ENCODE peak calls at places on chromosome 2, in ten cellular contexts. T, R, C, H, Q, E, F, B, I and U are unnamed samples.

GRCh38 chr2:163733301-163733938 is 2.4 kb downstream of the FIGN start:
- DNase-seq in T (peak), R (no peak), C (peak), H (no peak), Q (no peak), E (no peak), F (no peak), B (no peak), I (no peak), U (peak)

GRCh38 chr2:162888641-162889040 is 50.1 kb upstream of the KCNH7 start:
- DNase-seq in T (peak), R (no peak), C (no peak), H (no peak), Q (no peak), E (no peak), F (no peak), B (no peak), I (no peak), U (peak)

GRCh38 chr2:182761903-182762302 is 45.8 kb downstream of the DNAJC10 start:
- DNase-seq in T (peak), R (peak), C (peak), H (no peak), Q (no peak), E (no peak), F (peak), B (no peak), I (no peak), U (peak)

GRCh38 chr2:94874277-94874997 is 3.2 kb downstream of the TEKT4 start:
- DNase-seq in T (peak), R (no peak), C (peak), H (no peak), Q (no peak), E (peak), F (no peak), B (peak), I (no peak), U (no peak)

GRCh38 chr2:183037660-183038340 is 457 bp downstream of the NCKAP1 start:
- DNase-seq in T (no peak), R (no peak), C (no peak), H (no peak), Q (no peak), E (no peak), F (no peak), B (peak), I (no peak), U (peak)

GRCh38 chr2:109694190-109694589 is 80.0 kb downstream of the SOWAHC start:
- DNase-seq in T (peak), R (no peak), C (no peak), H (no peak), Q (no peak), E (no peak), F (peak), B (no peak), I (no peak), U (peak)

GRCh38 chr2:72129676-72130340 is 17.9 kb downstream of the CYP26B1 start:
- DNase-seq in T (no peak), R (no peak), C (no peak), H (no peak), Q (no peak), E (no peak), F (peak), B (no peak), I (no peak), U (no peak)

GRCh38 chr2:237858294-237859081 is 935 bp upstream of the RAMP1 start:
- DNase-seq in T (peak), R (peak), C (peak), H (peak), Q (peak), E (peak), F (peak), B (peak), I (peak), U (peak)

GRCh38 chr2:24843461-24843860 is 50.2 kb downstream of the CENPO start:
- DNase-seq in T (no peak), R (no peak), C (no peak), H (no peak), Q (no peak), E (no peak), F (no peak), B (no peak), I (no peak), U (no peak)

GRCh38 chr2:196431957-196432356 is 207.6 kb upstream of the CCDC150 start:
- DNase-seq in T (peak), R (no peak), C (peak), H (no peak), Q (no peak), E (peak), F (peak), B (no peak), I (no peak), U (no peak)

GRCh38 chr2:118698564-118698963 is 148.9 kb downstream of the EN1 start:
- DNase-seq in T (no peak), R (no peak), C (no peak), H (no peak), Q (no peak), E (no peak), F (no peak), B (no peak), I (no peak), U (no peak)

GRCh38 chr2:21268197-21268870 is 144.6 kb downstream of the TDRD15 start:
- DNase-seq in T (no peak), R (no peak), C (no peak), H (no peak), Q (no peak), E (no peak), F (no peak), B (no peak), I (peak), U (no peak)

GRCh38 chr2:54429811-54430600 is 26.1 kb upstream of the SPTBN1 start:
- DNase-seq in T (no peak), R (no peak), C (no peak), H (no peak), Q (no peak), E (no peak), F (no peak), B (no peak), I (no peak), U (no peak)

GRCh38 chr2:190344275-190344827 is 962 bp downstream of the INPP1 start:
- DNase-seq in T (peak), R (no peak), C (no peak), H (no peak), Q (no peak), E (peak), F (no peak), B (peak), I (no peak), U (no peak)

GRCh38 chr2:228283491-228284171 is 102.1 kb upstream of the SPHKAP start:
- DNase-seq in T (no peak), R (no peak), C (no peak), H (no peak), Q (no peak), E (no peak), F (no peak), B (no peak), I (no peak), U (no peak)

GRCh38 chr2:59301466-59302402 is 1060.6 kb upstream of the FANCL start:
- DNase-seq in T (peak), R (peak), C (peak), H (peak), Q (peak), E (peak), F (peak), B (peak), I (no peak), U (peak)

GRCh38 chr2:228657807-228658402 is 476.4 kb upstream of the SPHKAP start:
- DNase-seq in T (peak), R (no peak), C (peak), H (no peak), Q (no peak), E (peak), F (peak), B (no peak), I (no peak), U (no peak)

GRCh38 chr2:111196435-111196834 is 75.7 kb downstream of the BCL2L11 start:
- DNase-seq in T (no peak), R (no peak), C (no peak), H (no peak), Q (no peak), E (no peak), F (peak), B (no peak), I (no peak), U (no peak)

GRCh38 chr2:195899226-195899625 is 169.4 kb downstream of the DNAH7 start:
- DNase-seq in T (peak), R (peak), C (peak), H (no peak), Q (peak), E (no peak), F (no peak), B (no peak), I (no peak), U (peak)

GRCh38 chr2:70927641-70928040 is 8.1 kb upstream of the ATP6V1B1 start:
- DNase-seq in T (no peak), R (no peak), C (no peak), H (no peak), Q (no peak), E (no peak), F (no peak), B (no peak), I (no peak), U (no peak)

GRCh38 chr2:42367835-42368234 is 6.8 kb upstream of the COX7A2L start:
- DNase-seq in T (peak), R (no peak), C (peak), H (no peak), Q (no peak), E (no peak), F (peak), B (no peak), I (no peak), U (no peak)

GRCh38 chr2:142758973-142759372 is 118.5 kb upstream of the KYNU start:
- DNase-seq in T (no peak), R (no peak), C (no peak), H (no peak), Q (no peak), E (no peak), F (no peak), B (no peak), I (no peak), U (no peak)

GRCh38 chr2:54709341-54709809 is 14.1 kb upstream of the EML6 start:
- DNase-seq in T (no peak), R (no peak), C (peak), H (no peak), Q (no peak), E (no peak), F (peak), B (peak), I (no peak), U (no peak)

GRCh38 chr2:229429529-229430067 is 158.5 kb upstream of the PID1 start:
- DNase-seq in T (no peak), R (no peak), C (no peak), H (no peak), Q (no peak), E (no peak), F (no peak), B (no peak), I (no peak), U (no peak)

GRCh38 chr2:95760839-95761525 is 169.2 kb downstream of the TRIM43 start:
- DNase-seq in T (peak), R (peak), C (peak), H (peak), Q (peak), E (peak), F (peak), B (no peak), I (no peak), U (peak)

GRCh38 chr2:186486651-186487647 is 889 bp downstream of the ZC3H15 start:
- DNase-seq in T (peak), R (no peak), C (peak), H (no peak), Q (no peak), E (no peak), F (peak), B (no peak), I (no peak), U (no peak)

GRCh38 chr2:70671059-70671685 is 96.8 kb downstream of the ADD2 start:
- DNase-seq in T (no peak), R (no peak), C (peak), H (no peak), Q (no peak), E (no peak), F (no peak), B (no peak), I (no peak), U (no peak)

GRCh38 chr2:230184727-230185578 is 34.8 kb downstream of the SP110 start:
- DNase-seq in T (no peak), R (no peak), C (no peak), H (no peak), Q (peak), E (no peak), F (no peak), B (no peak), I (no peak), U (peak)

GRCh38 chr2:174683392-174683759 is 80.9 kb downstream of the CHRNA1 start:
- DNase-seq in T (peak), R (no peak), C (peak), H (no peak), Q (no peak), E (peak), F (peak), B (no peak), I (no peak), U (peak)

GRCh38 chr2:63695583-63695982 is 106.8 kb downstream of the MDH1 start:
- DNase-seq in T (no peak), R (no peak), C (no peak), H (no peak), Q (no peak), E (no peak), F (no peak), B (no peak), I (no peak), U (no peak)

GRCh38 chr2:47076586-47077441 is 78.3 kb downstream of the STPG4 start:
- DNase-seq in T (peak), R (peak), C (peak), H (peak), Q (peak), E (peak), F (peak), B (no peak), I (peak), U (peak)

GRCh38 chr2:176283268-176283667 is 14.0 kb downstream of the MTX2 start:
- DNase-seq in T (peak), R (no peak), C (no peak), H (no peak), Q (no peak), E (no peak), F (peak), B (no peak), I (no peak), U (no peak)

GRCh38 chr2:10257036-10257435 is 45.7 kb upstream of the HPCAL1 start:
- DNase-seq in T (no peak), R (no peak), C (no peak), H (no peak), Q (no peak), E (no peak), F (no peak), B (no peak), I (no peak), U (no peak)

GRCh38 chr2:205556841-205557539 is 125.3 kb upstream of the NRP2 start:
- DNase-seq in T (no peak), R (no peak), C (no peak), H (no peak), Q (no peak), E (no peak), F (no peak), B (no peak), I (no peak), U (no peak)

GRCh38 chr2:31947871-31948270 is 62.9 kb downstream of the MEMO1 start:
- DNase-seq in T (no peak), R (no peak), C (no peak), H (no peak), Q (no peak), E (no peak), F (peak), B (no peak), I (no peak), U (no peak)

GRCh38 chr2:65353046-65353445 is 79.4 kb downstream of the SPRED2 start:
- DNase-seq in T (no peak), R (no peak), C (no peak), H (no peak), Q (no peak), E (no peak), F (no peak), B (no peak), I (no peak), U (no peak)
- TF ChIP-seq CTCF in T (no peak), R (no peak), C (no peak), H (no peak), Q (no peak), E (no peak), F (no peak), B (no peak), I (no peak), U (peak)

GRCh38 chr2:217904614-217904965 is 98.2 kb downstream of the TNS1 start:
- DNase-seq in T (no peak), R (no peak), C (no peak), H (no peak), Q (no peak), E (no peak), F (no peak), B (no peak), I (no peak), U (no peak)

GRCh38 chr2:217902281-217903141 is 100.3 kb downstream of the TNS1 start:
- DNase-seq in T (peak), R (no peak), C (peak), H (no peak), Q (no peak), E (peak), F (peak), B (peak), I (peak), U (peak)

GRCh38 chr2:217905395-217905794 is 97.4 kb downstream of the TNS1 start:
- DNase-seq in T (no peak), R (no peak), C (no peak), H (no peak), Q (no peak), E (no peak), F (no peak), B (no peak), I (no peak), U (no peak)

GRCh38 chr2:217903142-217903858 is 99.5 kb downstream of the TNS1 start:
- DNase-seq in T (no peak), R (no peak), C (no peak), H (no peak), Q (no peak), E (no peak), F (no peak), B (no peak), I (no peak), U (no peak)

DNA sequence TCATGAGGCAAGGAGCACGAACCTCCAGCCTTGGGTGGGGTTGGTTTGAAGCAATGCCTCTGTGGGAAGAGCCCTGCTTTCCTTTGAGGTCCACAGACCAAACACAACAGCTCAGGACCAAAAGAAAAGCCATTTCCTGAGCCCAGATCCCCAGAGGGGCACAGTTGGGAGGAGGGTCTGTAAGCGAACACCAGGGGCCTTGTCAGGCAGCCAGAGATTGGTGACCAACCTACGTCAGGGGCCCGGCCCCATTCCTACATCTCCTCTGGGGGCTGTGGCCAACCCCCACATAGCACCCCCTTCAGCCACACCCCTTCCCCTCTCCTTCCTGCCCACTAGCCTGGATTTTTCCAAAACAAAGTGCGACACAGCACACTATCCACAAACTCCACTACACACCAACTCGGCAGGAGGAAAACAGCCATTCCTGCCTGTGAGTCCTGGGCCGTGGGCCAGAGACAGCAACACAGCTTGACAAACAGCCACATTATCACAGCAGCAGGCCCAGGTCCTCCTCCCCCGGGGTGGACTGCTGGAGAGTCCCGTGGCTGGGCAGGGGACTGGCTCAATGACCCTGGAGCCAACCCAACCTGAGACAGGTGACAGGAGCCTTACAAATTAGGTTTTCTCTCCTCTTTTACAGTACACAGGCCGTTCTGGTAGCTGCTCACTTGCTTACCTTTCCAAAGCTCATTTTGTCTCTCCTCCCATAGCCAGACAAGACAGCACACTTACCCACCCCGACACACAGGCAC is 98.8 kb downstream of the TNS1 start:
- DNase-seq in T (peak), R (no peak), C (peak), H (no peak), Q (no peak), E (no peak), F (no peak), B (peak), I (peak), U (peak)
- H3K4me3 ChIP-seq in T (no peak), R (no peak), C (no peak), H (no peak), Q (no peak), E (no peak), F (no peak), B (no peak), I (peak), U (no peak)

DNA sequence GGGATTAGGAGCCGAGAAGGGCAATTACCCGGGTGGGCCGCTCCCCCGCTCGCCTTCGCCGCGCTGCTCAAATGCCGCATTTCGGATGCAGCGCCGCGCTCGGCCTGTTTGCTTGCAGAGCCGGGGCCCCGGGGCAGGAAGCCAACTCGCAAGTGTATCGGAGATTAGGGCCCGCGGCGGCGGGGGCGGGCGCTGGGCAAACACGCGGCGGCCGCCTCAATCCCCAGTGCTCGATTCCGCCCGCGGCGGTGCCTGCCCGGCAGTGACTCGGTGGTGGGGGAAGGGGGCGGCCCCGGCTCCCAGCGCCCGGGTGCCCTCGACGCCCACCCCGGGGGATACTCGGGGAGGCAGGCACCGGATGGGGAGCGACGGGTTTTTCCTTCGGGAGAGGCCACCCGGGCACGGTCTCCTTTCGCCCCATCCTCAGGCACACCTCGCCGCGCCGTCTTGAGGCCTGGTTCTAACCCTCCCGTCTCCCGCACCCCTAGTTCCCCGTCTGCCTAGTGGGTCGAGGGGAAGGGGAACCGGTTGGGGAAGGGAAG is 26.6 kb upstream of the NOTO start:
- DNase-seq in T (peak), R (no peak), C (peak), H (no peak), Q (no peak), E (no peak), F (peak), B (peak), I (peak), U (peak)
- TF ChIP-seq CTCF in T (no peak), R (no peak), C (no peak), H (no peak), Q (no peak), E (no peak), F (peak), B (no peak), I (no peak), U (no peak)

GRCh38 chr2:215432759-215433594 is 2.9 kb downstream of the FN1 start:
- DNase-seq in T (peak), R (no peak), C (peak), H (no peak), Q (no peak), E (no peak), F (no peak), B (no peak), I (no peak), U (peak)

GRCh38 chr2:215429424-215429823 is 6.4 kb downstream of the FN1 start:
- DNase-seq in T (peak), R (no peak), C (no peak), H (no peak), Q (no peak), E (no peak), F (no peak), B (no peak), I (no peak), U (no peak)

GRCh38 chr2:215430528-215431187 is 5.2 kb downstream of the FN1 start:
- DNase-seq in T (peak), R (no peak), C (peak), H (no peak), Q (no peak), E (no peak), F (no peak), B (no peak), I (no peak), U (peak)

GRCh38 chr2:215431778-215432758 is 3.8 kb downstream of the FN1 start:
- DNase-seq in T (peak), R (no peak), C (peak), H (no peak), Q (no peak), E (no peak), F (no peak), B (no peak), I (no peak), U (peak)

GRCh38 chr2:215431290-215431689 is 4.6 kb downstream of the FN1 start:
- DNase-seq in T (no peak), R (no peak), C (peak), H (no peak), Q (no peak), E (no peak), F (no peak), B (no peak), I (no peak), U (no peak)
- H3K4me3 ChIP-seq in T (peak), R (peak), C (peak), H (peak), Q (no peak), E (no peak), F (no peak), B (no peak), I (no peak), U (peak)

DNA sequence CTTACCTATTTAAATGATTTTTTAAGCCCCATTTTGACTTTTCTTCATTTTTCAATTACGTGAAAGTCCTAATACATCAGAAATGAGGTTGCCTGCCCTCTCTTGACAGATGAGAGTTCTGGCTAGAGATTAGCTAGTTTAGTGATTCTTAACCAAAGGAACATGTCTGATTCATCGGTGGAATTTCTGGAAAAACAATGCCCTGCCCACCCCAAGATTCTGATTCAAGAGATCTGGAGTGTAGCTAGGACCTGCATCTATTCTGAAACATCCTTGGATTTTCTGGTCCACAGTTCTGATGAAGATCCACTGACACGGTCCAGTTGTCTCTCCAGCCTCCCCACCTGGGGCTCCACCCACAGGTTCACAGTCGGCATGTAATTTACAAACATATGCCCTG is 111.2 kb downstream of the KLF7 start:
- DNase-seq in T (peak), R (peak), C (peak), H (no peak), Q (no peak), E (no peak), F (peak), B (no peak), I (no peak), U (peak)
- TF ChIP-seq CTCF in T (no peak), R (no peak), C (no peak), H (no peak), Q (no peak), E (no peak), F (no peak), B (no peak), I (no peak), U (no peak)